ENCODE peak calls at places on chromosomes 4 and X, in seven cellular contexts. F is fibroblast of lung; M is activated CD8-positive, alpha-beta memory T cell treated with anti-CD3 and anti-CD28 coated beads for 4 hours; E is GM12864; J is immature natural killer cell; W is Right ventricle myocardium superior; P is GM23338. G is an unnamed sample.

GRCh38 chrX:69523314-69523713 is 19.2 kb downstream of the NALF2 start:
- DNase-seq in F (no peak), M (no peak), E (no peak), J (no peak), W (no peak), P (peak; percentile 11), G (no peak)

GRCh38 chr4:124953059-124953850 is 240.7 kb upstream of the ANKRD50 start:
- DNase-seq in F (peak; percentile 88), M (no peak), E (no peak), J (no peak), W (no peak), P (no peak), G (no peak)

GRCh38 chr4:143202824-143203223 is 18.1 kb downstream of the USP38 start:
- DNase-seq in F (no peak), M (no peak), E (no peak), J (no peak), W (no peak), P (no peak), G (no peak)

GRCh38 chr4:140300271-140300970 is 73.0 kb upstream of the SCOC start:
- DNase-seq in F (peak; percentile 72), M (no peak), E (no peak), J (no peak), W (no peak), P (no peak), G (no peak)

GRCh38 chr4:85807247-85807915 is 332.4 kb downstream of the ARHGAP24 start:
- DNase-seq in F (peak; percentile 84), M (no peak), E (no peak), J (no peak), W (peak; percentile 65), P (no peak), G (no peak)

GRCh38 chr4:150044517-150044916 is 33.7 kb upstream of the DCLK2 start:
- DNase-seq in F (no peak), M (no peak), E (no peak), J (no peak), W (no peak), P (no peak), G (no peak)

GRCh38 chr4:5469151-5469775 is 239.1 kb downstream of the EVC2 start:
- DNase-seq in F (no peak), M (no peak), E (no peak), J (no peak), W (no peak), P (no peak), G (no peak)

GRCh38 chr4:24643774-24644520 is 59.6 kb upstream of the DHX15 start:
- DNase-seq in F (no peak), M (no peak), E (no peak), J (no peak), W (no peak), P (peak; percentile 16), G (no peak)

GRCh38 chr4:85861064-85861767 is 386.3 kb downstream of the ARHGAP24 start:
- DNase-seq in F (no peak), M (no peak), E (no peak), J (no peak), W (no peak), P (no peak), G (peak; percentile 44)

GRCh38 chrX:150513564-150513963 is 54.9 kb upstream of the MTM1 start:
- DNase-seq in F (no peak), M (no peak), E (no peak), J (no peak), W (no peak), P (peak; percentile 36), G (no peak)

GRCh38 chr4:94507708-94508107 is 56.0 kb downstream of the PDLIM5 start:
- DNase-seq in F (peak; percentile 93), M (no peak), E (no peak), J (no peak), W (peak; percentile 48), P (no peak), G (peak; percentile 20)

GRCh38 chr4:61373901-61374611 is 173.9 kb downstream of the ADGRL3 start:
- DNase-seq in F (peak; percentile 74), M (no peak), E (no peak), J (no peak), W (no peak), P (no peak), G (no peak)

GRCh38 chrX:123814343-123814742 is 45.5 kb upstream of the XIAP start:
- DNase-seq in F (no peak), M (no peak), E (no peak), J (no peak), W (no peak), P (no peak), G (no peak)

GRCh38 chr4:71288875-71289274 is 49.9 kb upstream of the SLC4A4 start:
- DNase-seq in F (no peak), M (no peak), E (no peak), J (no peak), W (no peak), P (no peak), G (no peak)

GRCh38 chrX:47311857-47312774 is 58.3 kb upstream of the ZNF157 start:
- DNase-seq in F (peak; percentile 55), M (no peak), E (peak; percentile 7), J (peak; percentile 38), W (peak; percentile 49), P (peak; percentile 74), G (no peak)

GRCh38 chr4:140255467-140255866 is 101.5 kb upstream of the MAML3 start:
- DNase-seq in F (peak; percentile 64), M (no peak), E (no peak), J (no peak), W (no peak), P (no peak), G (no peak)

GRCh38 chr4:110201502-110201901 is 3.1 kb upstream of the ELOVL6 start:
- DNase-seq in F (no peak), M (no peak), E (no peak), J (no peak), W (no peak), P (no peak), G (no peak)

G was measured in mucosa of descending colon.